ENCODE peak calls at places on chromosomes 12 and 14, in six cellular contexts. J is H1, W is A549, P is HepG2, O is K562, E is GM12878. D is an unnamed sample.

GRCh38 chr14:32984531-32984930 is 45.9 kb downstream of the NPAS3 start:
- DNase-seq in J (no peak), W (no peak), P (no peak), O (no peak), E (no peak), D (no peak)

GRCh38 chr12:94640134-94640928 is 10.0 kb downstream of the TMCC3 start:
- DNase-seq in J (no peak), W (no peak), P (no peak), O (no peak), E (peak), D (no peak)

GRCh38 chr12:53596920-53597363 is 29.2 kb downstream of the ATF7 start:
- DNase-seq in J (no peak), W (no peak), P (no peak), O (no peak), E (no peak), D (no peak)

GRCh38 chr14:73739174-73739898 is 25.2 kb upstream of the PNMA1 start:
- DNase-seq in J (no peak), W (no peak), P (no peak), O (no peak), E (no peak), D (no peak)

GRCh38 chr14:63578300-63578699 is 35.1 kb upstream of the PPP2R5E start:
- DNase-seq in J (no peak), W (no peak), P (no peak), O (no peak), E (no peak), D (no peak)

GRCh38 chr12:79547735-79548347 is 142.9 kb downstream of the PAWR start:
- DNase-seq in J (no peak), W (peak), P (peak), O (peak), E (peak), D (peak)

GRCh38 chr12:52285172-52285745 is 6.1 kb downstream of the KRT81 start:
- DNase-seq in J (no peak), W (peak), P (no peak), O (no peak), E (no peak), D (no peak)

GRCh38 chr12:103879048-103879692 is 38.1 kb upstream of the NT5DC3 start:
- DNase-seq in J (no peak), W (no peak), P (no peak), O (no peak), E (no peak), D (no peak)

GRCh38 chr12:65269603-65270002 is 8.9 kb upstream of the MSRB3 start:
- DNase-seq in J (no peak), W (no peak), P (no peak), O (no peak), E (no peak), D (no peak)

GRCh38 chr12:25872137-25872536 is 86.3 kb upstream of the RASSF8 start:
- DNase-seq in J (no peak), W (no peak), P (no peak), O (no peak), E (no peak), D (no peak)

GRCh38 chr12:76863005-76863670 is 15.7 kb downstream of the CSRP2 start:
- DNase-seq in J (no peak), W (no peak), P (no peak), O (no peak), E (no peak), D (no peak)

GRCh38 chr14:34460841-34461240 is 1.2 kb downstream of the SPTSSA start:
- DNase-seq in J (no peak), W (no peak), P (peak), O (no peak), E (no peak), D (no peak)

GRCh38 chr12:26723379-26724308 is 109.3 kb downstream of the ITPR2 start:
- DNase-seq in J (no peak), W (no peak), P (no peak), O (no peak), E (no peak), D (no peak)

GRCh38 chr14:77205566-77205965 is 24.0 kb downstream of the TMEM63C start:
- DNase-seq in J (no peak), W (no peak), P (no peak), O (no peak), E (no peak), D (no peak)

GRCh38 chr14:63210812-63211211 is 6.6 kb downstream of the RHOJ start:
- DNase-seq in J (no peak), W (no peak), P (no peak), O (no peak), E (no peak), D (no peak)

GRCh38 chr12:106753526-106753925 is 21.0 kb upstream of the RIC8B start:
- DNase-seq in J (no peak), W (no peak), P (no peak), O (no peak), E (peak), D (no peak)

GRCh38 chr14:35333347-35333730 is 41.2 kb downstream of the PSMA6 start:
- DNase-seq in J (peak), W (no peak), P (no peak), O (no peak), E (no peak), D (peak)

GRCh38 chr12:68794653-68795253 is 13.2 kb upstream of the MDM2 start:
- DNase-seq in J (no peak), W (no peak), P (no peak), O (no peak), E (no peak), D (no peak)

GRCh38 chr14:33631021-33631420 is 319.9 kb downstream of the EGLN3 start:
- DNase-seq in J (no peak), W (no peak), P (no peak), O (no peak), E (no peak), D (no peak)

GRCh38 chr14:70754989-70755388 is 54.3 kb downstream of the MAP3K9 start:
- DNase-seq in J (no peak), W (no peak), P (peak), O (no peak), E (no peak), D (no peak)

GRCh38 chr12:50224026-50224692 is 57.0 kb upstream of the CERS5 start:
- DNase-seq in J (no peak), W (peak), P (peak), O (no peak), E (no peak), D (no peak)

GRCh38 chr12:106123551-106123991 is 15.2 kb downstream of the NUAK1 start:
- DNase-seq in J (no peak), W (no peak), P (no peak), O (no peak), E (no peak), D (no peak)

GRCh38 chr12:119008691-119009221 is 27.4 kb downstream of the SRRM4 start:
- DNase-seq in J (peak), W (no peak), P (no peak), O (no peak), E (no peak), D (peak)

GRCh38 chr14:76181546-76181945 is 29.8 kb downstream of the GPATCH2L start:
- DNase-seq in J (no peak), W (no peak), P (peak), O (no peak), E (no peak), D (peak)

GRCh38 chr12:79187032-79187431 is 322.5 kb downstream of the SYT1 start:
- DNase-seq in J (no peak), W (no peak), P (no peak), O (no peak), E (no peak), D (no peak)

GRCh38 chr12:47775100-47775911 is 2.3 kb downstream of the SLC48A1 start:
- DNase-seq in J (no peak), W (no peak), P (no peak), O (peak), E (no peak), D (no peak)

GRCh38 chr12:40312196-40312595 is 87.4 kb downstream of the LRRK2 start:
- DNase-seq in J (no peak), W (no peak), P (no peak), O (no peak), E (no peak), D (no peak)

GRCh38 chr12:89947437-89948265 is 239.0 kb upstream of the ATP2B1 start:
- DNase-seq in J (no peak), W (peak), P (no peak), O (no peak), E (no peak), D (no peak)

GRCh38 chr12:117010693-117011451 is 88.3 kb downstream of the TESC start:
- DNase-seq in J (no peak), W (no peak), P (no peak), O (no peak), E (no peak), D (no peak)

GRCh38 chr12:101876861-101877815 is at the start of gene DRAM1:
- DNase-seq in J (peak), W (peak), P (peak), O (peak), E (no peak), D (peak)

GRCh38 chr12:122200541-122201175 is 2.9 kb upstream of the B3GNT4 start:
- DNase-seq in J (no peak), W (no peak), P (no peak), O (no peak), E (no peak), D (peak)

GRCh38 chr12:76878045-76878898 is 547 bp downstream of the CSRP2 start:
- DNase-seq in J (peak), W (peak), P (peak), O (peak), E (no peak), D (peak)

GRCh38 chr12:116542345-116542950 is 16.7 kb upstream of the MAP1LC3B2 start:
- DNase-seq in J (no peak), W (no peak), P (no peak), O (peak), E (no peak), D (no peak)

GRCh38 chr14:74695406-74695805 is 17.5 kb downstream of the AREL1 start:
- DNase-seq in J (no peak), W (no peak), P (no peak), O (no peak), E (no peak), D (no peak)

DNA sequence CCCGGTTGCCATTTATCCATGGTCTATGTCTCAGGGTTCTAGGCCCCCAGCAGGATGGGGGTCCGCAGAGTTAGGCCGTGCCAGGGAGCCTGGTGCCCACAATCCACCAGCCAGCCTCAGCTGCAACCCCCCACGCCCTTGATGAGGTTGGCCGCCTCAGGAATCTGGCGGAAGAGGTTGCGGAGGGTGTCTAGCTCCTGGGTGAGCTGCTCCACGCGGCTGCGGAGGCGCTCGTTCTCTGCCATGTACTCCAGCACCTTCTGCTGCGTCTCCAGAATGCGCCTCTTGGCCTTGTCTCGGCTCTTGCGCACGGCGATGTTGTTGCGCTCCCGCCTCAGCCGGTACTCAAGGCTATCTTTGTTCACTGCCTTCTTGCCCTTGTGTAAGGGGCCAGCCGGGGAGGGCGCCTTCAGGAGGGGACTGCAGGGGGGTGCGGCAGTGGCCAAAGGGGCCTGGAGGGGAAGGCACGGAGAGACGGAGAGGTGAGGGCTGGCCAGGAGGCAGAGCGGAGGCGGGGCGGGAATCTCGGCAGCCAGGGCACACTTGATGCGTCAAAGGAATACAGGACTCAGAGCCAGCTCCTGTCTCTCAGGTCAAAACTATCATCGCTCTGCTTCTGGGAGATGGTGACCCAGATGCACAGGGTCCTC is 1.6 kb downstream of the CEBPE start:
- DNase-seq in J (no peak), W (no peak), P (no peak), O (no peak), E (no peak), D (no peak)
- H3K4me2 ChIP-seq in J (no peak), W (no peak), P (no peak), O (no peak), E (no peak), D (no peak)

DNA sequence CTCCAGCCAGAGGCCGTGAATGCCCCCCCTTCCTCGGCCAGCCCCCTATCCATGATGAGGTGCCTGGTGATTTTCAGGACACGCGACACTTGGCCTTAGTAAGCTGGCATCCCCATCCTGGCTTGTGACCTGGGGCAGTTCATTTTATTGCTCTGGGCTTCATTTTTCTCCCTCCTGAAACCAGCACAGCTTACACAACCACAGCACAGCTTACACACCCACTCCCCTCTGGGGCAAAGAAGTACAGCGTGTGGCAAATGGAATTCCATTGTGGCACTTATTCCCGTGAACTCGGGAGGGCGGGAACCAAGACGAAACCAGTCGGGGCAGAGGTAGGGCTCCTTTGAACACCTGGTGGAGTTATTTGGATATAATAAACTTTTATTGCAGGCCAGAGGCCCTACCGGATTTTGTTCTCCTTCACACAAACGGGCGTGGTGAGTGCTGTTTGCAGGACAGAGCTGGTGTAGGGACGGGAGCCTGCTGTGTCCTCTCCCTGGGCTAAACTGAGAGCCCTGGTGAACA is 29.1 kb downstream of the CD9 start:
- DNase-seq in J (no peak), W (no peak), P (no peak), O (no peak), E (no peak), D (no peak)
- TF ChIP-seq EP300 in J (no peak), W (no peak), P (no peak), O (no peak), E (no peak), D (no peak)

GRCh38 chr14:89304972-89305703 is 111.9 kb downstream of the FOXN3 start:
- DNase-seq in J (no peak), W (no peak), P (no peak), O (no peak), E (peak), D (peak)

GRCh38 chr14:89308232-89308959 is 108.6 kb downstream of the FOXN3 start:
- DNase-seq in J (no peak), W (no peak), P (no peak), O (no peak), E (no peak), D (no peak)

GRCh38 chr14:89309670-89310177 is 107.3 kb downstream of the FOXN3 start:
- DNase-seq in J (no peak), W (no peak), P (no peak), O (no peak), E (no peak), D (no peak)

GRCh38 chr14:89310211-89310610 is 106.8 kb downstream of the FOXN3 start:
- DNase-seq in J (no peak), W (no peak), P (no peak), O (no peak), E (no peak), D (no peak)

GRCh38 chr14:89307409-89307808 is 109.6 kb downstream of the FOXN3 start:
- DNase-seq in J (no peak), W (no peak), P (no peak), O (no peak), E (no peak), D (no peak)
- H3K4me2 ChIP-seq in J (no peak), W (no peak), P (no peak), O (no peak), E (peak), D (no peak)

GRCh38 chr12:125029756-125030358 is 35.4 kb upstream of the AACS start:
- DNase-seq in J (no peak), W (no peak), P (no peak), O (no peak), E (no peak), D (no peak)

GRCh38 chr12:125028106-125028505 is 34.7 kb downstream of the BRI3BP start:
- DNase-seq in J (no peak), W (no peak), P (no peak), O (no peak), E (no peak), D (no peak)

GRCh38 chr12:125033296-125033695 is 31.9 kb upstream of the AACS start:
- DNase-seq in J (no peak), W (no peak), P (no peak), O (no peak), E (no peak), D (no peak)

GRCh38 chr12:125032466-125033152 is 32.6 kb upstream of the AACS start:
- DNase-seq in J (no peak), W (no peak), P (no peak), O (no peak), E (no peak), D (no peak)
- TF ChIP-seq EP300 in J (no peak), W (no peak), P (no peak), O (no peak), E (no peak), D (no peak)

D was measured in SK-N-SH.